ENCODE peak calls at places on chromosomes 3 and 15, in five cellular contexts. One of them, this sample, is unnamed.

GRCh38 chr15:55250392-55250791 is 39.2 kb downstream of the RAB27A start:
- DNase-seq in trophoblast cell: peak; percentile 42
- DNase-seq in mesenchymal stem cell: peak; percentile 93
- DNase-seq in H9: no peak
- DNase-seq in neuronal stem cell: no peak
- DNase-seq in this sample: no peak

GRCh38 chr15:90086868-90087268 is 15.4 kb downstream of the IDH2 start:
- DNase-seq in neuronal stem cell: no peak
- DNase-seq in mesenchymal stem cell: peak; percentile 63
- DNase-seq in trophoblast cell: no peak
- DNase-seq in H9: peak; percentile 63
- DNase-seq in this sample: peak; percentile 69

GRCh38 chr15:39357478-39358268 is 223.2 kb upstream of the THBS1 start:
- DNase-seq in H9: no peak
- DNase-seq in mesenchymal stem cell: no peak
- DNase-seq in neuronal stem cell: no peak
- DNase-seq in trophoblast cell: no peak
- DNase-seq in this sample: no peak

GRCh38 chr15:44394062-44394461 is 33.4 kb upstream of the CTDSPL2 start:
- DNase-seq in mesenchymal stem cell: no peak
- DNase-seq in neuronal stem cell: no peak
- DNase-seq in H9: no peak
- DNase-seq in trophoblast cell: peak; percentile 56
- DNase-seq in this sample: no peak

GRCh38 chr3:157100997-157101396 is 59.0 kb downstream of the CCNL1 start:
- DNase-seq in neuronal stem cell: no peak
- DNase-seq in mesenchymal stem cell: no peak
- DNase-seq in H9: no peak
- DNase-seq in trophoblast cell: no peak
- DNase-seq in this sample: no peak

GRCh38 chr15:58491151-58491473 is 59.3 kb downstream of the LIPC start:
- DNase-seq in H9: no peak
- DNase-seq in trophoblast cell: no peak
- DNase-seq in mesenchymal stem cell: no peak
- DNase-seq in neuronal stem cell: no peak
- DNase-seq in this sample: no peak

GRCh38 chr15:83653639-83654378 is at the start of gene ADAMTSL3:
- DNase-seq in mesenchymal stem cell: peak; percentile 38
- DNase-seq in trophoblast cell: no peak
- DNase-seq in H9: peak; percentile 69
- DNase-seq in neuronal stem cell: peak; percentile 64
- DNase-seq in this sample: peak; percentile 84

GRCh38 chr3:55286695-55287094 is 200.4 kb downstream of the WNT5A start:
- DNase-seq in neuronal stem cell: no peak
- DNase-seq in mesenchymal stem cell: no peak
- DNase-seq in trophoblast cell: no peak
- DNase-seq in H9: no peak
- DNase-seq in this sample: no peak

GRCh38 chr3:42061711-42062408 is 29.3 kb upstream of the TRAK1 start:
- DNase-seq in trophoblast cell: peak; percentile 72
- DNase-seq in H9: peak; percentile 73
- DNase-seq in mesenchymal stem cell: peak; percentile 82
- DNase-seq in neuronal stem cell: no peak
- DNase-seq in this sample: peak; percentile 94

GRCh38 chr3:101988591-101988990 is 139.3 kb downstream of the NFKBIZ start:
- DNase-seq in neuronal stem cell: no peak
- DNase-seq in trophoblast cell: no peak
- DNase-seq in H9: no peak
- DNase-seq in mesenchymal stem cell: no peak
- DNase-seq in this sample: no peak

GRCh38 chr3:4512895-4513616 is 19.9 kb downstream of the ITPR1 start:
- DNase-seq in neuronal stem cell: no peak
- DNase-seq in trophoblast cell: no peak
- DNase-seq in H9: no peak
- DNase-seq in mesenchymal stem cell: no peak
- DNase-seq in this sample: peak; percentile 90

DNA sequence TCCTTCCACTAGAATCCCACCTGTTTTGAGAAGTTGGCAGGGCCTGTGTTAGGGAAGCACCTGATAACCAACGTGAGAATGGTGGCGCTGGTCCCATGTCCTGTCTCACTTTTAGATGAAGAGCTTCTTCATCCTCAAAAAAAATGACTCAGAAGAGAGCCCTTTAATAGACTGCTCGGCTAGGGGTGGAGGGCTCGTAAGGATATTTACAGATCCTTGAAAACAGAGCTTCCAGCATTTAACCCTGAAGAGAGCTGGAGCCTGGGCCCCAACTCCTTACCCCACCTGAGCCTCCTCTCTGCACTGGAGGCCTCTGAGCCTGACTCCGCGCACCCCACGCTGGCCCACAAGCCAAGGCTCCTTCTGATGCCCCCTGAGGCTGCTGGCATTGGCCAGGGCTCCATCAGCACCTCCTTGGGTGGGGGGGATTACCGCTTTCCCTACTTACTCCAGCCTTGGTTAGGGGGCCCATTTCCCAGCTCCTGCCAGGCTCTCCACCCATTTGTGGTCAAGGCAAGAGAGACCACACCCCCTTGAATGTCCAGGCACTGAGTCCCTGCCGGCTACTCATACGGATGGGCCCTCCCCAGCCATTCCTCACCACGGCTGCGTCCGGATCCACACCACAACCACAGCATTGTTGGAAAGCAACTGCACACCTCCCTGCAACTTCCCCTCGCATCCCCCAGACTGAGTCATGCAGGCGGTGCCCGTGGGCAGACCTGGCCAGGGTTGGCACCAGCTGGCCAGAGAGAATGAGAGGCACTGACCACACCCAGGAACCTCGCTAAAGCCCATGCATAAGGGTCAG is 30.2 kb downstream of the LOXL1 start:
- DNase-seq in H9: no peak
- DNase-seq in trophoblast cell: no peak
- DNase-seq in mesenchymal stem cell: peak; percentile 78
- DNase-seq in neuronal stem cell: no peak
- DNase-seq in this sample: no peak
- H4K8ac ChIP-seq in H9: no peak overlapping the region
- H4K8ac ChIP-seq in trophoblast cell: no peak overlapping the region
- H4K8ac ChIP-seq in mesenchymal stem cell: peak overlapping the region; percentile 76
- H4K8ac ChIP-seq in neuronal stem cell: no peak overlapping the region
- H4K8ac ChIP-seq in this sample: no peak overlapping the region

GRCh38 chr15:46956456-46956855 is 760.8 kb upstream of the SEMA6D start:
- DNase-seq in trophoblast cell: no peak
- DNase-seq in neuronal stem cell: no peak
- DNase-seq in mesenchymal stem cell: no peak
- DNase-seq in H9: no peak
- DNase-seq in this sample: no peak

DNA sequence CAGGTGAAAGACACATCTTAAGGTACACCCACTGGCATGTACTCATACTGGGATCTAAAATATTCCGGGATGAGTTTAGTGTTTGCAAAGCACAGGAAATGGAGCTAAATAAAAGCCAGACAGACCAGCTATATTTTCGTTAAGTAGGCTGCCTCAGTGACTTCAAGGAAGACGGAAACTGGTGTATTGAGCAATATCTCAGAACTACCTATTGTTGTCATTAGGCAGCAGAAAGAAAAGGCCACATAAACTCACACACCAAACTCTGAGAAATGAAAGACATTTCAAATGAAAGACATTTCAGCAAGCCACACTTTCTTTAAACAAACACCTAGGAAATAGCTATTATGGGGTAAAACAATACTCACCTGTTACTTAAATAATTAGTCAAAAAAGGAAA is 761.7 kb upstream of the SEMA6D start:
- DNase-seq in H9: no peak
- DNase-seq in neuronal stem cell: no peak
- DNase-seq in trophoblast cell: no peak
- DNase-seq in mesenchymal stem cell: no peak
- DNase-seq in this sample: no peak
- H3K9ac ChIP-seq in H9: no peak overlapping the region
- H3K9ac ChIP-seq in neuronal stem cell: no peak overlapping the region
- H3K9ac ChIP-seq in trophoblast cell: no peak overlapping the region
- H3K9ac ChIP-seq in mesenchymal stem cell: no peak overlapping the region
- H3K9ac ChIP-seq in this sample: no peak overlapping the region

DNA sequence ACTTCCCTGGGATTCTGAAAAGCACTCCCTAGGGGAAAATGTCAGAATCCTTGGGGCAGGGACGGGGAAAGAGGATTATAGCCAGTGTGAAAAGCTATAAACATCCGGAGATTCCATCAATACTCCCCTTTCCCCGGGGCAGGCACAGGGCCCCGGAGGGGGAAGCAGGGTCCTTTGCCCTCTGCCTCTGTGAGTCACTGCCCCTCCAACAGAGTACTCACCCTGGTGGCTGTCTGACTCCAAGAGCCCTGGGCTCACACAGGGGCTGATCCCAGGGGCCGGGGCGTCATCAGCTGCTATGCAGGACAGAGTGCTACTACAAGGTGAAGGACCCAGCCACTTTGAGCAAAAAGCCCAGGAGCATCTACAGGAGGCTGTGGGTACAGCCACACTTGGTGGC is 133.0 kb upstream of the PRR20G start:
- DNase-seq in trophoblast cell: no peak
- DNase-seq in neuronal stem cell: no peak
- DNase-seq in H9: no peak
- DNase-seq in mesenchymal stem cell: no peak
- DNase-seq in this sample: peak; percentile 54
- H3K27me3 ChIP-seq in trophoblast cell: no peaks in the 10 kb centered on the region
- H3K27me3 ChIP-seq in neuronal stem cell: no peaks in the 10 kb centered on the region
- H3K27me3 ChIP-seq in H9: no peaks in the 10 kb centered on the region
- H3K27me3 ChIP-seq in mesenchymal stem cell: peaks cover 77% of the 10 kb centered on the region
- H3K27me3 ChIP-seq in this sample: no peaks in the 10 kb centered on the region

GRCh38 chr3:98445949-98446406 is 17.0 kb upstream of the OR5K1 start:
- DNase-seq in mesenchymal stem cell: no peak
- DNase-seq in neuronal stem cell: peak; percentile 1
- DNase-seq in H9: no peak
- DNase-seq in trophoblast cell: no peak
- DNase-seq in this sample: no peak

GRCh38 chr3:98450372-98450771 is 12.6 kb upstream of the OR5K1 start:
- DNase-seq in trophoblast cell: no peak
- DNase-seq in neuronal stem cell: no peak
- DNase-seq in mesenchymal stem cell: no peak
- DNase-seq in H9: no peak
- DNase-seq in this sample: no peak

GRCh38 chr3:98453827-98454226 is 9.2 kb upstream of the OR5K1 start:
- DNase-seq in neuronal stem cell: no peak
- DNase-seq in H9: no peak
- DNase-seq in mesenchymal stem cell: no peak
- DNase-seq in trophoblast cell: no peak
- DNase-seq in this sample: no peak

GRCh38 chr3:98454929-98455328 is 8.1 kb upstream of the OR5K1 start:
- DNase-seq in H9: no peak
- DNase-seq in mesenchymal stem cell: no peak
- DNase-seq in neuronal stem cell: no peak
- DNase-seq in trophoblast cell: no peak
- DNase-seq in this sample: no peak

GRCh38 chr3:98449606-98450193 is 13.3 kb upstream of the OR5K1 start:
- DNase-seq in mesenchymal stem cell: no peak
- DNase-seq in trophoblast cell: no peak
- DNase-seq in H9: no peak
- DNase-seq in neuronal stem cell: no peak
- DNase-seq in this sample: no peak
- H4K8ac ChIP-seq in mesenchymal stem cell: no peak overlapping the region
- H4K8ac ChIP-seq in trophoblast cell: no peak overlapping the region
- H4K8ac ChIP-seq in H9: no peak overlapping the region
- H4K8ac ChIP-seq in neuronal stem cell: no peak overlapping the region
- H4K8ac ChIP-seq in this sample: no peak overlapping the region

DNA sequence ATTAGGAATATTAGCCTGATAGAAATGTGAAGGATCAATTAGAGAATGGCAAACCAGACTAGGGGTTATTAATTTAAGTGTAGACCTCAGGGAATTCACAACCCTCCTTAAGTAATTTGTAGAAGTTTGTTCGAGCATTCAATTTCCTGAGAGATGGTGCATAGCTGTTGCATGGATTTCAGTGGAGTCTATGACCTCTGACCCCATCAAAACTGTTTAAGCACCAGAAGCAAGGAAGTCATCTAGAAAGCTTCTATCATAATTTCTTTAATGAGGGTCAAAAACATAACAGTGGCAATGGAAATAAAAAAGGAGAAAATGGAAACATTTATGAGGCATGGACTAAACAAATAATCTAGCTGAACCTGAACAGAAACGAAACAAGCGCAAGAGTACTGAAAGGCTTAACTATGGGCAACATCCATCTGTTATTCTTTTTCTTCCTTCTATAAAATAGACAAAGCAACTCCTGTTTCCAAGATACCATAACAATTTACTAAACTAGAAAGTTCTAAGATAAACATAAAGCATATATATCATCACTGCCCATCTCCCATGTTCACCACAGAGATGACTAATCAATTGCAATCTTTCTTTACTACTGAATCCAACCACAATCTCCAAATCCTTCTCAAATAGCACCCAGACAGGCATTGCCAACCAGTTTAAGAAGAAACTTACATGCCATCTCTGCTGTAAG is 151.4 kb downstream of the THRB start:
- DNase-seq in neuronal stem cell: no peak
- DNase-seq in mesenchymal stem cell: peak; percentile 90
- DNase-seq in trophoblast cell: no peak
- DNase-seq in H9: no peak
- DNase-seq in this sample: no peak
- H3K9ac ChIP-seq in neuronal stem cell: no peak overlapping the region
- H3K9ac ChIP-seq in mesenchymal stem cell: no peak overlapping the region
- H3K9ac ChIP-seq in trophoblast cell: no peak overlapping the region
- H3K9ac ChIP-seq in H9: no peak overlapping the region
- H3K9ac ChIP-seq in this sample: no peak overlapping the region

DNA sequence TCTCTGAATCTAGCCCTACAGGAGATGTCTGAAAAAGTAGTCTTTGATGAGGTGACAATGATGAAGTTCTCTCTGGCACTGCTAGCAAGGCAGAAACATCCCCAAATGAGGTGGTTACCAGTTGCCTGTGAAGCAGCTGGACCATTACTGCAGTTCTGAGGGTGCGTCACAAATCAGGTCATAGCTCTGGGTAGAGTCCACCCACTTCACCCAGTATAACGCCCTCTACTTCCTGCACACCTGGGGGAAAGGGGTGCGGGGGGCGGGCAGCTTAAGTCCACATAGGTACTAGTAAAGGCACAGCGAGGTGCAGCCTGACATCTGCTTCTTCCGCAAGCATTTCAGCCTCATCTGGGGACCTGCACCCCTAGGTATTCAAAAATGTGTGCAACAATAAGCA is 13.4 kb upstream of the SATB1 start:
- DNase-seq in neuronal stem cell: no peak
- DNase-seq in trophoblast cell: no peak
- DNase-seq in mesenchymal stem cell: no peak
- DNase-seq in H9: no peak
- DNase-seq in this sample: no peak
- H3K27me3 ChIP-seq in neuronal stem cell: peaks cover 92% of the 10 kb centered on the region
- H3K27me3 ChIP-seq in trophoblast cell: no peaks in the 10 kb centered on the region
- H3K27me3 ChIP-seq in mesenchymal stem cell: peaks cover 18% of the 10 kb centered on the region
- H3K27me3 ChIP-seq in H9: peaks cover 4% of the 10 kb centered on the region
- H3K27me3 ChIP-seq in this sample: no peaks in the 10 kb centered on the region